ENCODE peak calls at places on chromosomes 16 and 17, in five cellular contexts. B is Calu3, T is ascending aorta, H is GM12865, X is endothelial cell of umbilical vein. D is an unnamed sample.

GRCh38 chr17:41383690-41384089 is 1.6 kb upstream of the KRT34 start:
- DNase-seq in X (no peak), T (no peak), B (no peak), H (no peak), D (no peak)

GRCh38 chr16:72066747-72067146 is 3.7 kb downstream of the HPR start:
- DNase-seq in T (no peak), H (peak; percentile 40), X (peak; percentile 39), B (peak; percentile 10), D (no peak)

GRCh38 chr16:66933776-66934137 is 445 bp downstream of the CIAO2B start:
- DNase-seq in B (no peak), X (no peak), T (no peak), H (no peak), D (no peak)

GRCh38 chr16:55466209-55466608 is 12.8 kb upstream of the MMP2 start:
- DNase-seq in B (no peak), T (no peak), H (no peak), X (no peak), D (no peak)

GRCh38 chr16:80265624-80266306 is 275.0 kb upstream of the DYNLRB2 start:
- DNase-seq in X (no peak), B (no peak), T (no peak), H (no peak), D (no peak)

GRCh38 chr16:49987381-49987780 is 37.6 kb upstream of the CNEP1R1 start:
- DNase-seq in B (no peak), H (no peak), T (no peak), X (no peak), D (no peak)

GRCh38 chr16:30602595-30603277 is 7.5 kb downstream of the ZNF689 start:
- DNase-seq in X (no peak), T (no peak), H (no peak), B (no peak), D (no peak)

GRCh38 chr16:54879681-54880080 is 51.0 kb upstream of the IRX5 start:
- DNase-seq in X (no peak), H (no peak), B (no peak), T (no peak), D (no peak)

GRCh38 chr16:76235025-76235424 is 42.2 kb upstream of the CNTNAP4 start:
- DNase-seq in T (no peak), B (no peak), X (no peak), H (no peak), D (no peak)

GRCh38 chr16:89442990-89443726 is 47.2 kb downstream of the ANKRD11 start:
- DNase-seq in H (no peak), B (peak; percentile 96), X (peak; percentile 20), T (no peak), D (peak; percentile 18)

GRCh38 chr17:50683434-50684287 is 24.1 kb downstream of the ANKRD40 start:
- DNase-seq in B (no peak), T (no peak), H (no peak), X (no peak), D (no peak)

GRCh38 chr17:68101075-68101991 is 65.8 kb downstream of the KPNA2 start:
- DNase-seq in T (peak; percentile 90), X (peak; percentile 89), B (peak; percentile 95), H (peak; percentile 83), D (peak; percentile 92)

GRCh38 chr17:20852541-20853370 is 190.1 kb downstream of the USP22 start:
- DNase-seq in T (no peak), X (no peak), B (peak; percentile 5), H (peak; percentile 13), D (peak; percentile 61)

GRCh38 chr17:30443721-30444120 is 33.5 kb upstream of the GOSR1 start:
- DNase-seq in H (no peak), B (no peak), T (no peak), X (no peak), D (no peak)

GRCh38 chr17:55288356-55289105 is 23.8 kb downstream of the HLF start:
- DNase-seq in T (no peak), H (no peak), B (no peak), X (no peak), D (no peak)

GRCh38 chr16:68936729-68937631 is 93.6 kb downstream of the TANGO6 start:
- DNase-seq in H (peak; percentile 29), X (peak; percentile 38), T (no peak), B (no peak), D (no peak)

GRCh38 chr16:51155901-51156810 is 5.1 kb upstream of the SALL1 start:
- DNase-seq in X (no peak), B (no peak), H (no peak), T (no peak), D (peak; percentile 67)

GRCh38 chr17:75549246-75550138 is 24.0 kb downstream of the LLGL2 start:
- DNase-seq in H (no peak), B (peak; percentile 95), X (no peak), T (no peak), D (peak; percentile 63)

GRCh38 chr16:69040144-69040909 is 65.1 kb upstream of the HAS3 start:
- DNase-seq in T (no peak), H (no peak), B (no peak), X (peak; percentile 80), D (no peak)

GRCh38 chr17:333626-334396 is 18.8 kb downstream of the RPH3AL start:
- DNase-seq in B (no peak), T (no peak), X (peak; percentile 82), H (no peak), D (peak; percentile 67)

GRCh38 chr16:86960266-86960665 is 356.9 kb downstream of the C16orf95 start:
- DNase-seq in H (no peak), X (no peak), B (no peak), T (no peak), D (no peak)

GRCh38 chr17:64242633-64243032 is 20.4 kb downstream of the TEX2 start:
- DNase-seq in T (no peak), X (no peak), H (no peak), B (no peak), D (no peak)

GRCh38 chr17:64243340-64243739 is 19.7 kb downstream of the TEX2 start:
- DNase-seq in T (no peak), B (no peak), X (no peak), H (no peak), D (no peak)

GRCh38 chr17:64236827-64237403 is 26.1 kb downstream of the TEX2 start:
- DNase-seq in X (peak; percentile 36), H (no peak), B (peak; percentile 22), T (no peak), D (no peak)

GRCh38 chr17:64240741-64241347 is 22.2 kb downstream of the TEX2 start:
- DNase-seq in T (peak; percentile 28), H (no peak), X (peak; percentile 75), B (no peak), D (no peak)

DNA sequence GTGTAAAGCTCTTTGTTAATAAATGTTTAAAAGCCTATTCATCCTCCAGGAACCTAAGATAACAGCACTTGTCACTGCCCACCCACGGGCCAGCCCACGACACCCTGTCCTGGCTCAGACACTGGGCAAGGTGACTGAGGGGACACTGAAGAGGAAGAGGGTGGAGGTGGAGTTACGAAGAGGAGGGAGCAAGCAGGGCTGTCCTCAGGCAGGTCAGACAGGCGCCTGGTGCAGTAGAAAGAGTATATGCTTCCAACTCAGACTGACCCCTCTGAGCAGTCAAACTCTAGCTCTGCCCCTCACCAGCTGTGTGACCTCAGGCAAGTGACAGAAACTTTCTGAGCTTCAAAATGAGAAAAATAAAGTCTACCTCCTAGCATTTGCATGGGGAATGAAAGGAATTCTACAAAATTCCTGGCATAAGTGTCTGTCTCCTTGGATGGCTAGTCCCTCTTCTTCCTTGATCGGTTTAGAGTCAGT is 22.8 kb downstream of the TEX2 start:
- DNase-seq in T (no peak), B (peak; percentile 31), H (no peak), X (no peak), D (no peak)
- TF ChIP-seq CTCF in T (no peak), B (no peak), H (no peak), X (peak; percentile 17), D (no peak)

GRCh38 chr17:42521666-42522262 is 14.3 kb upstream of the NAGLU start:
- DNase-seq in X (no peak), T (no peak), H (no peak), B (no peak), D (no peak)

GRCh38 chr17:42518755-42519545 is 17.1 kb upstream of the NAGLU start:
- DNase-seq in X (peak; percentile 81), H (no peak), T (no peak), B (peak; percentile 93), D (no peak)

GRCh38 chr17:42521036-42521435 is 15.0 kb upstream of the NAGLU start:
- DNase-seq in B (no peak), X (peak; percentile 39), H (no peak), T (no peak), D (no peak)

GRCh38 chr17:42519546-42520444 is 16.2 kb upstream of the NAGLU start:
- DNase-seq in B (peak; percentile 91), T (peak; percentile 77), X (peak; percentile 98), H (no peak), D (peak; percentile 54)

GRCh38 chr17:42520540-42520951 is 15.5 kb upstream of the NAGLU start:
- DNase-seq in X (no peak), B (peak; percentile 57), T (no peak), H (no peak), D (peak; percentile 56)
- TF ChIP-seq CTCF in X (peak; percentile 48), B (peak; percentile 74), T (no peak), H (peak; percentile 24), D (peak; percentile 38)

GRCh38 chr17:7982666-7983065 is 19.7 kb upstream of the GUCY2D start:
- DNase-seq in B (no peak), X (peak; percentile 33), T (no peak), H (no peak), D (no peak)
- TF ChIP-seq CTCF in B (no peak), X (peak; percentile 8), T (no peak), H (no peak), D (no peak)

GRCh38 chr17:82246040-82246364 is 17.2 kb downstream of the SLC16A3 start:
- DNase-seq in H (no peak), X (no peak), T (no peak), B (no peak), D (no peak)
- TF ChIP-seq CTCF in H (no peak), X (no peak), T (no peak), B (no peak), D (no peak)

DNA sequence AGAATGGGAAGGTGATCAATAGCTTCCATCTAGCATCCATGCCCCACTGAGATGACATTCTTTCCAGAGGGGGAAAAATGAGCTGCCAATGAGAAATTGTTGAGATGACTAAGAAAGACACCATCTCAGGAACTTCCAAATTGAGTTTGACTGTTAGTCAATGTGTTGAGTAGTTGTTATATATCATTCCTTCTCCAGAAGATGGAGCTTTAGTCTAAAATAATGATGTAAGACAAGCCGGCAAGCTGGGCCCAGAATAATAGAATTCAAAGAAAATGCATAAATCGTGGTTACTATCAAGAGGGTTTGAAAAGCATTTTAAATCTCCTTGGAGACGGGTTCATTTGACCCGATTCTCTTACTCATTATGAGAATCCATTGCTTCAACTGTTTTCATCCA is 71.0 kb upstream of the ATF7IP2 start:
- DNase-seq in T (no peak), H (peak; percentile 39), X (no peak), B (no peak), D (no peak)
- TF ChIP-seq CTCF in T (peak; percentile 15), H (no peak), X (no peak), B (no peak), D (no peak)

GRCh38 chr16:15482068-15482747 is 47.8 kb downstream of the BMERB1 start:
- DNase-seq in X (peak; percentile 95), H (no peak), T (no peak), B (peak; percentile 86), D (no peak)

GRCh38 chr16:15484662-15485061 is 50.3 kb downstream of the BMERB1 start:
- DNase-seq in H (no peak), B (no peak), X (no peak), T (no peak), D (no peak)

GRCh38 chr16:15483857-15484256 is 49.5 kb downstream of the BMERB1 start:
- DNase-seq in T (no peak), B (no peak), H (no peak), X (no peak), D (no peak)

GRCh38 chr16:15485175-15485574 is 50.8 kb downstream of the BMERB1 start:
- DNase-seq in B (no peak), T (no peak), H (no peak), X (no peak), D (no peak)

GRCh38 chr16:15482748-15483118 is 48.3 kb downstream of the BMERB1 start:
- DNase-seq in X (no peak), T (no peak), H (no peak), B (no peak), D (no peak)
- TF ChIP-seq CTCF in X (no peak), T (no peak), H (no peak), B (no peak), D (no peak)